ENCODE peak calls at places on chromosomes 12 and 14, in ten cellular contexts. N is tibial nerve; M is Karpas-422; W is hepatocyte; F is right lobe of liver; R is CD8-positive, alpha-beta memory T cell; O is cardiac muscle cell; B is IMR-90; A is colonic mucosa; H is prostate gland. L is an unnamed sample. For H3K9me3, the result is how much of the 10 kb centered on the place peaks cover.

GRCh38 chr14:61977217-61977616 is 215.0 kb downstream of the SNAPC1 start:
- DNase-seq in B (peak), H (no peak), O (no peak), N (no peak), M (no peak), F (no peak), W (no peak), A (no peak), R (no peak), L (no peak)

GRCh38 chr14:94471045-94471444 is 5.0 kb downstream of the SERPINA9 start:
- DNase-seq in A (no peak), R (no peak), O (no peak), H (no peak), W (no peak), M (no peak), F (no peak), B (no peak), N (no peak), L (no peak)

GRCh38 chr14:89283327-89284060 is 133.5 kb downstream of the FOXN3 start:
- DNase-seq in W (no peak), M (no peak), H (no peak), N (no peak), O (no peak), B (no peak), A (no peak), F (peak), R (no peak), L (no peak)

GRCh38 chr12:52865090-52865944 is 16.5 kb upstream of the KRT78 start:
- DNase-seq in O (peak), B (peak), W (peak), F (peak), N (peak), A (peak), M (peak), H (peak), R (no peak), L (peak)

GRCh38 chr12:30694971-30695326 is 720 bp downstream of the IPO8 start:
- DNase-seq in A (peak), O (peak), R (no peak), M (peak), W (peak), F (peak), N (peak), H (peak), B (peak), L (peak)

GRCh38 chr14:69268763-69269162 is 8.8 kb downstream of the GALNT16 start:
- DNase-seq in O (peak), W (no peak), H (no peak), B (peak), R (no peak), A (no peak), F (no peak), N (no peak), M (no peak), L (no peak)

GRCh38 chr14:101070540-101071492 is 167.3 kb upstream of the RTL1 start:
- DNase-seq in M (no peak), O (no peak), R (no peak), N (no peak), B (no peak), W (no peak), A (peak), F (peak), H (no peak), L (no peak)

GRCh38 chr14:29392287-29392686 is 535.4 kb downstream of the PRKD1 start:
- DNase-seq in W (no peak), N (no peak), M (no peak), A (no peak), F (no peak), R (no peak), H (no peak), B (no peak), O (no peak), L (no peak)

GRCh38 chr14:76311410-76311758 is 64.6 kb upstream of the ESRRB start:
- DNase-seq in H (no peak), R (no peak), W (no peak), B (no peak), M (no peak), A (no peak), F (no peak), O (no peak), N (no peak), L (no peak)

GRCh38 chr12:63150255-63151060 is 543 bp downstream of the AVPR1A start:
- DNase-seq in F (peak), H (no peak), A (no peak), B (no peak), W (peak), N (no peak), R (no peak), O (no peak), M (no peak), L (no peak)
- H3K4me3 ChIP-seq in F (peak), H (peak), A (peak), B (no peak), W (peak), N (peak), R (no peak), O (peak), M (no peak), L (no peak)

GRCh38 chr14:105858676-105859025 is 332.3 kb downstream of the TMEM121 start:
- DNase-seq in R (peak), W (no peak), B (no peak), H (no peak), N (no peak), A (no peak), F (no peak), O (no peak), M (no peak), L (no peak)
- H3K9me3 ChIP-seq in R (under half), W (under half), B (half or more), H (under half), N (under half), A (under half), F (under half), O (under half), M (under half), L (under half)

GRCh38 chr12:89439946-89440345 is 84.7 kb downstream of the GALNT4 start:
- DNase-seq in W (no peak), F (no peak), R (no peak), B (peak), M (no peak), H (no peak), O (peak), N (no peak), A (no peak), L (no peak)
- H3K4me3 ChIP-seq in W (no peak), F (no peak), R (no peak), B (no peak), M (no peak), H (no peak), O (no peak), N (no peak), A (no peak), L (no peak)

GRCh38 chr14:98888281-98888680 is 383.7 kb downstream of the BCL11B start:
- DNase-seq in B (no peak), F (no peak), H (no peak), A (no peak), M (no peak), W (no peak), R (no peak), O (no peak), N (no peak), L (no peak)

GRCh38 chr14:98890556-98891340 is 381.2 kb downstream of the BCL11B start:
- DNase-seq in F (no peak), O (no peak), B (no peak), M (no peak), H (peak), A (no peak), N (no peak), R (no peak), W (peak), L (no peak)

GRCh38 chr14:98889836-98890185 is 382.2 kb downstream of the BCL11B start:
- DNase-seq in F (no peak), R (no peak), B (no peak), A (no peak), W (no peak), M (no peak), O (no peak), N (no peak), H (no peak), L (no peak)

GRCh38 chr14:98889107-98889835 is 382.7 kb downstream of the BCL11B start:
- DNase-seq in F (no peak), A (no peak), M (no peak), R (no peak), H (no peak), O (no peak), W (no peak), B (no peak), N (no peak), L (no peak)

GRCh38 chr14:98886982-98887381 is 385.0 kb downstream of the BCL11B start:
- DNase-seq in N (no peak), A (no peak), H (no peak), F (no peak), R (no peak), M (no peak), B (no peak), O (no peak), W (peak), L (no peak)
- H3K9me3 ChIP-seq in N (under half), A (under half), H (under half), F (under half), R (under half), M (under half), B (half or more), O (under half), W (under half), L (under half)

GRCh38 chr14:74952195-74952665 is 3.2 kb downstream of the PGF start:
- DNase-seq in O (no peak), A (no peak), W (no peak), N (no peak), H (no peak), R (no peak), F (no peak), M (no peak), B (no peak), L (no peak)
- H3K4me3 ChIP-seq in O (no peak), A (no peak), W (no peak), N (peak), H (no peak), R (no peak), F (no peak), M (no peak), B (no peak), L (no peak)

GRCh38 chr12:111584959-111585358 is 14.2 kb downstream of the ATXN2 start:
- DNase-seq in N (no peak), F (no peak), H (no peak), W (no peak), R (no peak), M (no peak), B (peak), O (peak), A (no peak), L (no peak)
- H3K9me3 ChIP-seq in N (under half), F (under half), H (under half), W (under half), R (under half), M (under half), B (under half), O (under half), A (under half), L (under half)

GRCh38 chr12:11795192-11795909 is 145.9 kb downstream of the ETV6 start:
- DNase-seq in M (no peak), N (no peak), H (no peak), R (no peak), B (no peak), W (no peak), A (peak), O (no peak), F (no peak), L (no peak)

GRCh38 chr12:11794751-11795150 is 145.3 kb downstream of the ETV6 start:
- DNase-seq in N (no peak), O (no peak), A (no peak), R (no peak), F (no peak), W (no peak), H (no peak), M (no peak), B (no peak), L (no peak)

GRCh38 chr12:11795910-11796459 is 146.5 kb downstream of the ETV6 start:
- DNase-seq in F (no peak), B (peak), R (no peak), H (no peak), N (no peak), W (no peak), M (no peak), A (peak), O (peak), L (no peak)

GRCh38 chr12:11793896-11794295 is 144.4 kb downstream of the ETV6 start:
- DNase-seq in M (no peak), H (no peak), B (peak), A (no peak), N (no peak), F (no peak), O (no peak), R (no peak), W (no peak), L (no peak)

GRCh38 chr12:11794311-11794710 is 144.8 kb downstream of the ETV6 start:
- DNase-seq in H (no peak), N (no peak), M (no peak), A (no peak), B (no peak), W (no peak), O (no peak), R (no peak), F (no peak), L (no peak)
- H3K4me3 ChIP-seq in H (no peak), N (no peak), M (no peak), A (no peak), B (no peak), W (no peak), O (peak), R (no peak), F (no peak), L (no peak)

GRCh38 chr14:106788534-106788933 is 1262.2 kb downstream of the TMEM121 start:
- DNase-seq in O (no peak), W (no peak), B (no peak), A (no peak), F (no peak), R (no peak), M (no peak), N (no peak), H (no peak), L (no peak)
- H3K9me3 ChIP-seq in O (under half), W (under half), B (under half), A (under half), F (under half), R (under half), M (under half), N (under half), H (under half), L (under half)

GRCh38 chr12:53996886-53997217 is 3.1 kb upstream of the HOXC9 start:
- DNase-seq in F (no peak), W (no peak), R (no peak), O (no peak), N (no peak), B (no peak), M (no peak), A (no peak), H (no peak), L (no peak)
- H3K4me3 ChIP-seq in F (no peak), W (no peak), R (no peak), O (no peak), N (peak), B (no peak), M (no peak), A (no peak), H (no peak), L (no peak)

GRCh38 chr14:25887251-25887908 is 710.5 kb downstream of the NOVA1 start:
- DNase-seq in H (no peak), O (no peak), F (no peak), M (no peak), A (no peak), W (no peak), R (no peak), B (no peak), N (no peak), L (no peak)

GRCh38 chr14:25884657-25885056 is 713.2 kb downstream of the NOVA1 start:
- DNase-seq in R (no peak), F (no peak), O (no peak), M (no peak), B (no peak), H (no peak), W (no peak), N (no peak), A (no peak), L (no peak)

DNA sequence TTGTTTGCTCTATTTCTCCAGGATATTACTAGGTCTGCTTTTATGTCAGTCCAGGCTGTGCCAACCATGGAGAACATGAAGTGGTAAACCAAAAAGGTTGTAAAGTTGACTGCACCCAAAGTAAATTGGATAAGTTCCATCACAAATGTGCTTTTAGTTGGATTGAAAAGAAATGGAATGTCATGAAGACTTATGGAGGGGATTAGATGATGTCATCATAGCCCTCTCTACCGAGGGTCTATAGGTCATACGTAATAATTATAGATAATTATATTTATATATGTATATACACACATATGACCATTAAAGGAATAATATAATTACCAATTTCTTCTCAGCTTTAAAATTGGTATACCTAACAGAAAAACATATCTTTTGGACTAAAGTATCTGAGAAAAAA is 714.9 kb downstream of the NOVA1 start:
- DNase-seq in W (no peak), O (no peak), M (no peak), F (no peak), H (no peak), N (no peak), B (no peak), R (no peak), A (no peak), L (no peak)
- H3K9me3 ChIP-seq in W (under half), O (under half), M (half or more), F (under half), H (under half), N (under half), B (under half), R (under half), A (under half), L (under half)

L was measured in Caco-2.